ENCODE peak calls at places on chromosomes 3 and 15, in eight cellular contexts. K, L, N, T, D, U, Q and R are unnamed samples.
A peak's percentile ranks its signal among the peaks of the same experiment; 100 is the strongest.

GRCh38 chr3:101925564-101925963 is 76.2 kb downstream of the NFKBIZ start:
- DNase-seq in K (no peak), L (no peak), N (no peak), T (no peak), D (no peak), U (no peak), Q (no peak), R (no peak)

GRCh38 chr3:43902415-43902814 is 211.7 kb downstream of the ABHD5 start:
- DNase-seq in K (no peak), L (no peak), N (no peak), T (no peak), D (no peak), U (no peak), Q (peak; percentile 34), R (no peak)

GRCh38 chr3:36944641-36945270 is at the start of gene TRANK1:
- DNase-seq in K (peak; percentile 78), L (peak; percentile 21), N (peak; percentile 86), T (no peak), D (peak; percentile 78), U (peak; percentile 78), Q (peak; percentile 62), R (peak; percentile 71)

GRCh38 chr3:14565791-14566588 is 25.8 kb upstream of the GRIP2 start:
- DNase-seq in K (no peak), L (no peak), N (peak; percentile 48), T (no peak), D (no peak), U (no peak), Q (peak; percentile 38), R (no peak)

GRCh38 chr3:182738583-182739514 is 54.5 kb upstream of the ATP11B start:
- DNase-seq in K (no peak), L (no peak), N (no peak), T (no peak), D (no peak), U (no peak), Q (no peak), R (no peak)

GRCh38 chr3:171457263-171458055 is 2.7 kb downstream of the TNIK start:
- DNase-seq in K (no peak), L (no peak), N (peak; percentile 51), T (no peak), D (no peak), U (no peak), Q (no peak), R (no peak)

GRCh38 chr15:38518084-38518483 is 46.5 kb downstream of the RASGRP1 start:
- DNase-seq in K (no peak), L (no peak), N (no peak), T (no peak), D (no peak), U (no peak), Q (no peak), R (no peak)

GRCh38 chr3:197368821-197369220 is 70.4 kb upstream of the DLG1 start:
- DNase-seq in K (no peak), L (no peak), N (no peak), T (no peak), D (no peak), U (no peak), Q (no peak), R (no peak)

GRCh38 chr15:73522011-73522410 is 79.0 kb downstream of the REC114 start:
- DNase-seq in K (no peak), L (no peak), N (no peak), T (no peak), D (no peak), U (no peak), Q (no peak), R (no peak)